ENCODE peak calls at places on chromosomes 2 and 18, in seven cellular contexts. J is substantia nigra, C is RWPE1, L is uterus, P is lower lobe of right lung, D is Peyer's patch, I is H9. K is an unnamed sample.

GRCh38 chr2:28835787-28836186 is 25.2 kb downstream of the SPDYA start:
- DNase-seq in J (no peak), C (no peak), L (no peak), P (no peak), D (no peak), I (no peak), K (no peak)

GRCh38 chr2:215681799-215682594 is 246.1 kb upstream of the FN1 start:
- DNase-seq in J (no peak), C (no peak), L (no peak), P (no peak), D (no peak), I (no peak), K (no peak)

GRCh38 chr2:174120346-174120745 is 128.0 kb downstream of the OLA1 start:
- DNase-seq in J (no peak), C (peak), L (no peak), P (no peak), D (no peak), I (no peak), K (no peak)

GRCh38 chr2:162058973-162059668 is 14.9 kb downstream of the DPP4 start:
- DNase-seq in J (no peak), C (no peak), L (no peak), P (no peak), D (no peak), I (no peak), K (no peak)

GRCh38 chr18:62881509-62882016 is 166.2 kb downstream of the PHLPP1 start:
- DNase-seq in J (no peak), C (peak), L (no peak), P (no peak), D (no peak), I (no peak), K (peak)

GRCh38 chr18:35267161-35267651 is 22.8 kb downstream of the ZSCAN30 start:
- DNase-seq in J (peak), C (no peak), L (peak), P (peak), D (peak), I (peak), K (peak)

GRCh38 chr2:207071820-207072219 is 93.9 kb downstream of the KLF7 start:
- DNase-seq in J (no peak), C (no peak), L (no peak), P (no peak), D (no peak), I (no peak), K (no peak)

GRCh38 chr18:62258606-62259005 is 66.5 kb upstream of the TNFRSF11A start:
- DNase-seq in J (no peak), C (no peak), L (no peak), P (no peak), D (no peak), I (no peak), K (no peak)

GRCh38 chr18:3529597-3529996 is 79.6 kb downstream of the TGIF1 start:
- DNase-seq in J (no peak), C (no peak), L (no peak), P (no peak), D (no peak), I (no peak), K (no peak)

GRCh38 chr2:54239427-54239826 is 16.6 kb downstream of the TSPYL6 start:
- DNase-seq in J (no peak), C (no peak), L (no peak), P (no peak), D (no peak), I (no peak), K (no peak)

GRCh38 chr2:189152476-189152875 is 27.1 kb downstream of the COL5A2 start:
- DNase-seq in J (no peak), C (no peak), L (no peak), P (no peak), D (no peak), I (no peak), K (no peak)

GRCh38 chr2:23549821-23550535 is 165.0 kb downstream of the KLHL29 start:
- DNase-seq in J (no peak), C (no peak), L (no peak), P (no peak), D (no peak), I (no peak), K (no peak)

GRCh38 chr2:157302492-157303099 is 23.0 kb downstream of the ERMN start:
- DNase-seq in J (no peak), C (peak), L (no peak), P (no peak), D (no peak), I (no peak), K (no peak)

GRCh38 chr2:127618551-127618950 is 27.4 kb upstream of the GPR17 start:
- DNase-seq in J (no peak), C (no peak), L (no peak), P (peak), D (no peak), I (no peak), K (no peak)

GRCh38 chr18:77702686-77703085 is 453.0 kb downstream of the GALR1 start:
- DNase-seq in J (no peak), C (peak), L (no peak), P (no peak), D (no peak), I (no peak), K (no peak)

GRCh38 chr2:98576666-98577312 is 31.5 kb downstream of the COA5 start:
- DNase-seq in J (no peak), C (no peak), L (no peak), P (no peak), D (no peak), I (no peak), K (peak)

GRCh38 chr18:48729421-48729820 is 190.6 kb downstream of the CTIF start:
- DNase-seq in J (no peak), C (no peak), L (no peak), P (peak), D (no peak), I (no peak), K (no peak)

DNA sequence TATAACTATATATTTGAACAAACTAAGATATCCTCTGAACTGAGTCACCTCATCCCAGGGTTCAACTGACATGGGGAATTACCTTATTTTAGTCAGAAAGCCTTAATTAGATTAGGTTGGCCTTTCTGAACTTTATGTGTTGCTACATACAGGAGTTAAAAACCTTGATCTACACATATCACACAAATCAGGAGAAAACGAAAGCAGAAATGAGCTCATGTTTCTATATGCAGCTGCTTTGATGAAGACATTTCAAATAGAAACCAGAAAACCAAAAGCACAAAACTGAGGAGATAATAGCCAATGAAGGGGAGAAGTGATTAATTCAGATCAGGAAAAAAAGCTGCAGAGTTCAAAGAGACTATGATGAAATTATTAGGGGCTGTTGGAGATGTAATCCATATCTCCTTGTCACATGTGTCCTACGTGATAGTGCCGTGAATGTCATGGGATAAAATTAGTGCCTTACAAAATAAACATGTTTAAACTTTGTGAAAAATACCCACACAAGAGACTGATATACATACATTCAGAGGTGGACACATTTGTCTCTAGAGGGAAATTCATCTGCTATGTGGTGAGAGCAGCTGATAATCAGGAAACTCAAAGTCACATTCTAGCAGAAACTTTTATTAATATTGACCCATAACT is 255.0 kb downstream of the CAMKMT start:
- DNase-seq in J (no peak), C (no peak), L (no peak), P (no peak), D (no peak), I (no peak), K (no peak)
- H3K27ac ChIP-seq in J (no peak), C (no peak), L (no peak), P (no peak), D (no peak), I (no peak), K (no peak)

GRCh38 chr2:33528551-33528950 is 52.1 kb downstream of the RASGRP3 start:
- DNase-seq in J (no peak), C (no peak), L (no peak), P (no peak), D (no peak), I (no peak), K (no peak)
- H3K27ac ChIP-seq in J (no peak), C (no peak), L (no peak), P (no peak), D (no peak), I (no peak), K (no peak)

GRCh38 chr2:27772804-27773203 is 1.3 kb downstream of the MRPL33 start:
- DNase-seq in J (no peak), C (no peak), L (no peak), P (no peak), D (no peak), I (no peak), K (no peak)
- H3K27ac ChIP-seq in J (no peak), C (no peak), L (peak), P (peak), D (no peak), I (no peak), K (peak)

GRCh38 chr2:101231937-101232336 is 20.7 kb upstream of the CNOT11 start:
- DNase-seq in J (no peak), C (no peak), L (no peak), P (no peak), D (no peak), I (no peak), K (no peak)

GRCh38 chr2:101232770-101233169 is 19.9 kb upstream of the CNOT11 start:
- DNase-seq in J (no peak), C (no peak), L (no peak), P (no peak), D (no peak), I (no peak), K (no peak)

GRCh38 chr2:101231253-101231652 is 21.4 kb upstream of the CNOT11 start:
- DNase-seq in J (no peak), C (no peak), L (no peak), P (no peak), D (no peak), I (no peak), K (no peak)

GRCh38 chr2:101230541-101230993 is 22.1 kb upstream of the CNOT11 start:
- DNase-seq in J (no peak), C (no peak), L (no peak), P (no peak), D (no peak), I (no peak), K (no peak)

GRCh38 chr2:101234169-101234938 is 18.3 kb upstream of the CNOT11 start:
- DNase-seq in J (no peak), C (no peak), L (no peak), P (no peak), D (no peak), I (no peak), K (no peak)
- H3K27ac ChIP-seq in J (no peak), C (no peak), L (no peak), P (no peak), D (peak), I (no peak), K (peak)

K was measured in right atrium auricular region.